ENCODE peak calls at places on chromosome 2, in six cellular contexts. E is neural progenitor cell, Z is mesenchymal stem cell, P is BE2C, F is A549, W is psoas muscle. M is an unnamed sample. For H3K4me1, the result is how much of the 10 kb centered on the place peaks cover.

GRCh38 chr2:3672861-3673670 is 15.1 kb downstream of the ALLC start:
- DNase-seq in W (no peak), P (peak), Z (no peak), F (no peak), E (no peak), M (no peak)

GRCh38 chr2:17851731-17852585 is 26.5 kb upstream of the KCNS3 start:
- DNase-seq in F (peak), W (peak), Z (peak), P (peak), E (peak), M (peak)

GRCh38 chr2:147511491-147511948 is 333.3 kb upstream of the ACVR2A start:
- DNase-seq in Z (no peak), F (no peak), P (no peak), E (no peak), W (peak), M (no peak)

GRCh38 chr2:46814160-46814559 is 101.4 kb downstream of the MCFD2 start:
- DNase-seq in Z (no peak), P (no peak), E (no peak), F (no peak), W (peak), M (no peak)

GRCh38 chr2:3188405-3188946 is 189.1 kb downstream of the EIPR1 start:
- DNase-seq in P (no peak), Z (no peak), E (no peak), W (no peak), F (no peak), M (no peak)

GRCh38 chr2:118047273-118047898 is 33.5 kb upstream of the CCDC93 start:
- DNase-seq in E (no peak), F (no peak), P (no peak), W (no peak), Z (peak), M (no peak)

GRCh38 chr2:147045113-147045512 is 799.7 kb upstream of the ACVR2A start:
- DNase-seq in F (no peak), P (peak), W (peak), E (peak), Z (peak), M (no peak)

GRCh38 chr2:38856165-38856564 is 19.6 kb downstream of the DHX57 start:
- DNase-seq in W (no peak), E (no peak), F (no peak), Z (peak), P (no peak), M (no peak)

DNA sequence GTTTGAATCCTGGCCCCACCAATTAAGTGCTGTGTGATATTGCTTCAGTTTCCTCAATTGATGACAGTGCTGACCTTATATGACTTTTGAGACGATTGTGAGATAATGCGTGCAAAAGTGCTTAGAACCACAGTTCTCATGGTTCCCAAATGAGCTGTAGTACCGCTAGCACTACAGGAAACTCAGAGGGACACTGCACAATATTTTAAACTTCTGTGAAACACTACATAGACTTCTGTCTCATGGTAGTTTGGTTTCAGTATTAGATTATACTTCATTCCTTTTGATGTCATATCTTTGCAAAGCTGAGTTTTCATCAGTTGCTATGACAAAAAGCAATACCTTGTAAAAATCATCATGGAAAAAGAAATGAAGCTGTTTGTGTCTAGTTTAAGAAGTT is 368.0 kb downstream of the PARD3B start:
- DNase-seq in E (no peak), F (no peak), Z (no peak), P (no peak), W (no peak), M (no peak)
- H3K4me1 ChIP-seq in E (under half), F (under half), Z (under half), P (under half), W (under half), M (under half)

GRCh38 chr2:182831912-182832311 is 34.5 kb downstream of the FRZB start:
- DNase-seq in F (no peak), Z (no peak), W (no peak), E (no peak), P (no peak), M (no peak)
- H3K4me1 ChIP-seq in F (under half), Z (under half), W (under half), E (under half), P (under half), M (under half)

GRCh38 chr2:85780316-85781092 is 26.7 kb downstream of the ATOH8 start:
- DNase-seq in E (no peak), W (peak), Z (no peak), P (peak), F (no peak), M (no peak)
- H3K4me1 ChIP-seq in E (under half), W (half or more), Z (under half), P (under half), F (under half), M (under half)

GRCh38 chr2:44801289-44801675 is 140.2 kb upstream of the SIX3 start:
- DNase-seq in F (no peak), W (no peak), P (no peak), E (peak), Z (no peak), M (no peak)

GRCh38 chr2:44804406-44805235 is 136.9 kb upstream of the SIX3 start:
- DNase-seq in P (no peak), E (peak), Z (no peak), W (no peak), F (no peak), M (no peak)

GRCh38 chr2:44801676-44802408 is 139.7 kb upstream of the SIX3 start:
- DNase-seq in W (no peak), F (no peak), Z (peak), E (peak), P (no peak), M (no peak)

GRCh38 chr2:44803100-44803424 is 138.4 kb upstream of the SIX3 start:
- DNase-seq in F (no peak), W (no peak), P (no peak), Z (no peak), E (no peak), M (no peak)

GRCh38 chr2:44802409-44803099 is 138.9 kb upstream of the SIX3 start:
- DNase-seq in F (no peak), W (no peak), Z (no peak), P (no peak), E (peak), M (no peak)
- H3K4me1 ChIP-seq in F (under half), W (under half), Z (under half), P (under half), E (half or more), M (under half)

GRCh38 chr2:37643102-37644078 is 28.1 kb downstream of the CDC42EP3 start:
- DNase-seq in W (no peak), Z (no peak), E (no peak), F (no peak), P (peak), M (no peak)

GRCh38 chr2:37644191-37644590 is 27.3 kb downstream of the CDC42EP3 start:
- DNase-seq in W (no peak), Z (no peak), E (no peak), P (no peak), F (no peak), M (no peak)

GRCh38 chr2:37638973-37639372 is 32.5 kb downstream of the CDC42EP3 start:
- DNase-seq in P (no peak), E (no peak), Z (no peak), F (no peak), W (no peak), M (no peak)

GRCh38 chr2:37639631-37640030 is 31.8 kb downstream of the CDC42EP3 start:
- DNase-seq in W (no peak), Z (no peak), P (no peak), E (no peak), F (no peak), M (no peak)

GRCh38 chr2:37641582-37642111 is 29.8 kb downstream of the CDC42EP3 start:
- DNase-seq in F (no peak), P (peak), Z (peak), E (no peak), W (no peak), M (no peak)
- H3K4me1 ChIP-seq in F (under half), P (half or more), Z (under half), E (under half), W (under half), M (under half)

GRCh38 chr2:236874866-236875481 is 210.7 kb upstream of the COPS8 start:
- DNase-seq in P (no peak), Z (no peak), E (no peak), F (no peak), W (no peak), M (peak)
- H3K4me1 ChIP-seq in P (under half), Z (under half), E (under half), F (under half), W (under half), M (under half)

M was measured in SJSA1.